ENCODE peak calls at places on chromosomes 2 and 18, in ten cellular contexts. One of them, this sample, is unnamed.

GRCh38 chr2:73716518-73717250 is 20.5 kb downstream of the TPRKB start:
- DNase-seq in HCEC 1CT: peak
- DNase-seq in NCI-H2081: no peak
- DNase-seq in stimulated activated CD8-positive, alpha-beta memory T cell treated with anti-CD3 and anti-CD28 coated beads, Interleukin-15, amount 100 ng/mL, for 24 hours: no peak
- DNase-seq in NCI-H1436: no peak
- DNase-seq in astrocyte: peak
- DNase-seq in astrocyte of the spinal cord: no peak
- DNase-seq in left kidney: no peak
- DNase-seq in NCI-H69: peak
- DNase-seq in AG09319: no peak
- DNase-seq in this sample: no peak

GRCh38 chr2:180823546-180824141 is 156.8 kb upstream of the UBE2E3 start:
- DNase-seq in HCEC 1CT: peak
- DNase-seq in NCI-H2081: no peak
- DNase-seq in stimulated activated CD8-positive, alpha-beta memory T cell treated with anti-CD3 and anti-CD28 coated beads, Interleukin-15, amount 100 ng/mL, for 24 hours: no peak
- DNase-seq in NCI-H1436: no peak
- DNase-seq in astrocyte: peak
- DNase-seq in astrocyte of the spinal cord: peak
- DNase-seq in left kidney: no peak
- DNase-seq in NCI-H69: no peak
- DNase-seq in AG09319: no peak
- DNase-seq in this sample: peak

GRCh38 chr18:2894841-2895370 is 48.1 kb downstream of the EMILIN2 start:
- DNase-seq in HCEC 1CT: no peak
- DNase-seq in NCI-H2081: no peak
- DNase-seq in stimulated activated CD8-positive, alpha-beta memory T cell treated with anti-CD3 and anti-CD28 coated beads, Interleukin-15, amount 100 ng/mL, for 24 hours: no peak
- DNase-seq in NCI-H1436: no peak
- DNase-seq in astrocyte: no peak
- DNase-seq in astrocyte of the spinal cord: no peak
- DNase-seq in left kidney: no peak
- DNase-seq in NCI-H69: no peak
- DNase-seq in AG09319: no peak
- DNase-seq in this sample: no peak

GRCh38 chr2:203893386-203893785 is 25.8 kb downstream of the CTLA4 start:
- DNase-seq in HCEC 1CT: peak
- DNase-seq in NCI-H2081: no peak
- DNase-seq in stimulated activated CD8-positive, alpha-beta memory T cell treated with anti-CD3 and anti-CD28 coated beads, Interleukin-15, amount 100 ng/mL, for 24 hours: no peak
- DNase-seq in NCI-H1436: no peak
- DNase-seq in astrocyte: no peak
- DNase-seq in astrocyte of the spinal cord: no peak
- DNase-seq in left kidney: no peak
- DNase-seq in NCI-H69: no peak
- DNase-seq in AG09319: no peak
- DNase-seq in this sample: no peak

GRCh38 chr2:20106746-20107145 is 55.3 kb upstream of the LAPTM4A start:
- DNase-seq in HCEC 1CT: no peak
- DNase-seq in NCI-H2081: peak
- DNase-seq in stimulated activated CD8-positive, alpha-beta memory T cell treated with anti-CD3 and anti-CD28 coated beads, Interleukin-15, amount 100 ng/mL, for 24 hours: no peak
- DNase-seq in NCI-H1436: no peak
- DNase-seq in astrocyte: no peak
- DNase-seq in astrocyte of the spinal cord: no peak
- DNase-seq in left kidney: peak
- DNase-seq in NCI-H69: peak
- DNase-seq in AG09319: no peak
- DNase-seq in this sample: no peak

GRCh38 chr18:56869189-56869777 is 218.1 kb downstream of the WDR7 start:
- DNase-seq in HCEC 1CT: peak
- DNase-seq in NCI-H2081: peak
- DNase-seq in stimulated activated CD8-positive, alpha-beta memory T cell treated with anti-CD3 and anti-CD28 coated beads, Interleukin-15, amount 100 ng/mL, for 24 hours: no peak
- DNase-seq in NCI-H1436: peak
- DNase-seq in astrocyte: peak
- DNase-seq in astrocyte of the spinal cord: peak
- DNase-seq in left kidney: peak
- DNase-seq in NCI-H69: peak
- DNase-seq in AG09319: peak
- DNase-seq in this sample: peak

GRCh38 chr2:112644155-112644932 is 1.4 kb upstream of the SLC20A1 start:
- DNase-seq in HCEC 1CT: peak
- DNase-seq in NCI-H2081: no peak
- DNase-seq in stimulated activated CD8-positive, alpha-beta memory T cell treated with anti-CD3 and anti-CD28 coated beads, Interleukin-15, amount 100 ng/mL, for 24 hours: no peak
- DNase-seq in NCI-H1436: no peak
- DNase-seq in astrocyte: peak
- DNase-seq in astrocyte of the spinal cord: no peak
- DNase-seq in left kidney: peak
- DNase-seq in NCI-H69: no peak
- DNase-seq in AG09319: no peak
- DNase-seq in this sample: no peak

GRCh38 chr2:201257941-201258665 is 2.2 kb upstream of the CASP8 start:
- DNase-seq in HCEC 1CT: peak
- DNase-seq in NCI-H2081: no peak
- DNase-seq in stimulated activated CD8-positive, alpha-beta memory T cell treated with anti-CD3 and anti-CD28 coated beads, Interleukin-15, amount 100 ng/mL, for 24 hours: no peak
- DNase-seq in NCI-H1436: peak
- DNase-seq in astrocyte: peak
- DNase-seq in astrocyte of the spinal cord: peak
- DNase-seq in left kidney: peak
- DNase-seq in NCI-H69: peak
- DNase-seq in AG09319: peak
- DNase-seq in this sample: peak

GRCh38 chr2:234544659-234545611 is 48.1 kb upstream of the ARL4C start:
- DNase-seq in HCEC 1CT: peak
- DNase-seq in NCI-H2081: peak
- DNase-seq in stimulated activated CD8-positive, alpha-beta memory T cell treated with anti-CD3 and anti-CD28 coated beads, Interleukin-15, amount 100 ng/mL, for 24 hours: peak
- DNase-seq in NCI-H1436: peak
- DNase-seq in astrocyte: peak
- DNase-seq in astrocyte of the spinal cord: peak
- DNase-seq in left kidney: peak
- DNase-seq in NCI-H69: peak
- DNase-seq in AG09319: no peak
- DNase-seq in this sample: peak

GRCh38 chr18:7617738-7618422 is 50.8 kb downstream of the PTPRM start:
- DNase-seq in HCEC 1CT: peak
- DNase-seq in NCI-H2081: no peak
- DNase-seq in stimulated activated CD8-positive, alpha-beta memory T cell treated with anti-CD3 and anti-CD28 coated beads, Interleukin-15, amount 100 ng/mL, for 24 hours: no peak
- DNase-seq in NCI-H1436: no peak
- DNase-seq in astrocyte: peak
- DNase-seq in astrocyte of the spinal cord: peak
- DNase-seq in left kidney: peak
- DNase-seq in NCI-H69: no peak
- DNase-seq in AG09319: peak
- DNase-seq in this sample: no peak

GRCh38 chr2:230902180-230902899 is 22.7 kb downstream of the GPR55 start:
- DNase-seq in HCEC 1CT: peak
- DNase-seq in NCI-H2081: no peak
- DNase-seq in stimulated activated CD8-positive, alpha-beta memory T cell treated with anti-CD3 and anti-CD28 coated beads, Interleukin-15, amount 100 ng/mL, for 24 hours: no peak
- DNase-seq in NCI-H1436: peak
- DNase-seq in astrocyte: peak
- DNase-seq in astrocyte of the spinal cord: peak
- DNase-seq in left kidney: peak
- DNase-seq in NCI-H69: peak
- DNase-seq in AG09319: peak
- DNase-seq in this sample: peak

This sample was measured in Karpas-422.